ENCODE peak calls at places on chromosomes 11 and 22, in nine cellular contexts. J is GM12865, X is AG04449, G is stomach, U is lung, Z is A549, F is right lobe of liver, E is AG09309, N is brain microvascular endothelial cell. T is an unnamed sample.

GRCh38 chr11:72778535-72779494 is 15.0 kb downstream of the STARD10 start:
- DNase-seq in X (no peak), G (peak; percentile 73), J (no peak), F (peak; percentile 92), U (no peak), E (no peak), Z (no peak), N (no peak), T (no peak)

GRCh38 chr11:44804449-44805151 is 77.8 kb downstream of the TSPAN18 start:
- DNase-seq in F (no peak), N (no peak), J (no peak), E (no peak), U (no peak), Z (no peak), G (no peak), X (no peak), T (no peak)

GRCh38 chr11:91850533-91851305 is 373.9 kb upstream of the FAT3 start:
- DNase-seq in G (no peak), F (no peak), X (no peak), J (no peak), Z (no peak), E (no peak), U (no peak), N (no peak), T (no peak)

GRCh38 chr11:11444027-11444799 is 91.2 kb upstream of the CSNK2A3 start:
- DNase-seq in E (no peak), Z (no peak), G (no peak), J (no peak), X (no peak), N (peak; percentile 35), U (no peak), F (no peak), T (no peak)

GRCh38 chr11:106708348-106708747 is 309.9 kb downstream of the GUCY1A2 start:
- DNase-seq in F (no peak), E (no peak), N (no peak), J (no peak), X (no peak), U (no peak), G (no peak), Z (no peak), T (no peak)

GRCh38 chr11:26976389-26976788 is 17.5 kb upstream of the FIBIN start:
- DNase-seq in N (peak; percentile 80), F (no peak), J (no peak), E (peak; percentile 55), G (no peak), U (no peak), Z (no peak), X (no peak), T (no peak)

GRCh38 chr11:70048279-70049024 is 29.7 kb upstream of the ANO1 start:
- DNase-seq in Z (peak; percentile 10), U (no peak), E (no peak), G (no peak), J (no peak), N (no peak), X (no peak), F (no peak), T (no peak)

GRCh38 chr11:83349371-83349770 is 63.2 kb upstream of the CCDC90B start:
- DNase-seq in U (no peak), Z (no peak), G (no peak), J (no peak), F (no peak), X (no peak), N (no peak), E (no peak), T (no peak)

GRCh38 chr11:91296628-91297027 is 928.0 kb upstream of the FAT3 start:
- DNase-seq in N (no peak), G (no peak), X (no peak), F (no peak), E (no peak), J (no peak), U (no peak), Z (no peak), T (no peak)

GRCh38 chr11:27904358-27905055 is 203.4 kb downstream of the KIF18A start:
- DNase-seq in X (no peak), U (no peak), G (no peak), F (no peak), Z (peak; percentile 9), N (peak; percentile 75), E (peak; percentile 34), J (no peak), T (no peak)

GRCh38 chr11:45921561-45922424 is 663 bp upstream of the LARGE2 start:
- DNase-seq in G (peak; percentile 89), J (no peak), Z (no peak), N (no peak), E (no peak), F (peak; percentile 75), X (no peak), U (peak; percentile 83), T (no peak)

GRCh38 chr11:19848219-19848618 is 135.6 kb downstream of the NAV2 start:
- DNase-seq in E (no peak), N (no peak), X (no peak), G (no peak), F (no peak), U (no peak), J (no peak), Z (no peak), T (no peak)

GRCh38 chr11:114219559-114220349 is 76.4 kb upstream of the NNMT start:
- DNase-seq in F (no peak), U (peak; percentile 31), X (no peak), N (peak; percentile 34), J (no peak), Z (no peak), G (no peak), E (no peak), T (peak; percentile 53)

GRCh38 chr22:43240614-43241013 is 53.7 kb upstream of the TTLL12 start:
- DNase-seq in X (no peak), E (no peak), J (no peak), F (no peak), G (no peak), N (no peak), Z (no peak), U (no peak), T (no peak)

GRCh38 chr11:61923166-61924015 is 6.0 kb upstream of the RAB3IL1 start:
- DNase-seq in U (no peak), Z (no peak), G (peak; percentile 64), X (no peak), N (peak; percentile 52), E (no peak), F (no peak), J (no peak), T (no peak)

GRCh38 chr22:27456696-27457503 is 344.7 kb downstream of the MN1 start:
- DNase-seq in Z (peak; percentile 57), N (peak; percentile 93), E (no peak), X (peak; percentile 67), J (no peak), F (no peak), G (no peak), U (no peak), T (peak; percentile 67)

GRCh38 chr11:14012836-14013235 is 50.3 kb downstream of the SPON1 start:
- DNase-seq in N (no peak), X (no peak), Z (no peak), U (no peak), G (no peak), E (no peak), J (no peak), F (no peak), T (no peak)

GRCh38 chr11:14001597-14001996 is 39.1 kb downstream of the SPON1 start:
- DNase-seq in N (no peak), J (no peak), F (no peak), E (no peak), X (no peak), Z (no peak), G (no peak), U (no peak), T (no peak)

DNA sequence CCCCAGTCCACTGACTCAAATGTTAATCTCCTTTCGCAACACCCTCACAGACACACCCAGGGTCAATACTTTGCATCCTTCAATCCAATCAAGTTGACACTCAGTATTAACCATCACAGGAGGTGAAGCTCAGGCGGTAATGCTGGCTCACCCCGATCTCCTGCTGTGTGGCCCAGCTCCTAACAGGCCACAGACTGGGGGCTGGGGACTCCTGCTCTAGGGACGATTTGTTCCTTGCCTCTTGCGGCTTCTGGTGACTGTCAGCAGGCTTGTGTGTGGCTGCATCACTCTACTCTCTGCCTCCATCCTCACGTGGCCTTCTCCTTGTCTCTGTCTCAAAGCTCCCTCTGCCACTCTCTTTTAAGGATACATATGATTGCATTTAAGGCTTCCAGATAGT is 45.0 kb downstream of the SPON1 start:
- DNase-seq in E (no peak), U (no peak), X (no peak), G (no peak), Z (no peak), F (no peak), J (no peak), N (no peak), T (no peak)
- H3K4me3 ChIP-seq in E (no peak overlapping the region), U (no peak overlapping the region), X (no peak overlapping the region), G (no peak overlapping the region), Z (no peak overlapping the region), F (no peak overlapping the region), J (no peak overlapping the region), N (no peak overlapping the region), T (no peak overlapping the region)

GRCh38 chr22:32901925-32902324 is 100.4 kb downstream of the TIMP3 start:
- DNase-seq in G (no peak), Z (no peak), U (no peak), N (no peak), E (no peak), F (no peak), X (no peak), J (no peak), T (no peak)
- TF ChIP-seq CTCF in G (no peak), Z (no peak), U (no peak), N (no peak), E (no peak), F (no peak), X (no peak), J (no peak), T (peak; percentile 17)

GRCh38 chr11:9574556-9574805 is 1.0 kb downstream of the WEE1 start:
- DNase-seq in N (no peak), Z (peak; percentile 28), X (no peak), U (no peak), E (no peak), F (peak; percentile 52), J (peak; percentile 37), G (peak; percentile 34), T (no peak)

GRCh38 chr11:9574806-9575530 is 1.5 kb downstream of the WEE1 start:
- DNase-seq in Z (peak; percentile 84), N (peak; percentile 83), G (peak; percentile 44), J (peak; percentile 43), U (peak; percentile 37), E (peak; percentile 67), X (no peak), F (peak; percentile 78), T (peak; percentile 58)

GRCh38 chr11:9577032-9577431 is 3.6 kb downstream of the WEE1 start:
- DNase-seq in N (peak; percentile 52), G (no peak), F (no peak), J (no peak), X (no peak), U (no peak), E (no peak), Z (no peak), T (no peak)

GRCh38 chr11:9573775-9574555 is 495 bp downstream of the WEE1 start:
- DNase-seq in Z (no peak), N (no peak), J (peak; percentile 56), F (peak; percentile 48), E (no peak), X (no peak), G (peak; percentile 31), U (peak; percentile 38), T (no peak)

GRCh38 chr11:9575531-9576240 is 2.2 kb downstream of the WEE1 start:
- DNase-seq in U (no peak), E (no peak), J (no peak), X (no peak), F (no peak), N (no peak), G (no peak), Z (no peak), T (no peak)
- H3K4me3 ChIP-seq in U (no peak overlapping the region), E (peak overlapping the region; percentile 71), J (peak overlapping the region; percentile 97), X (peak overlapping the region; percentile 81), F (peak overlapping the region; percentile 70), N (peak overlapping the region; percentile 88), G (peak overlapping the region; percentile 74), Z (peak overlapping the region; percentile 89), T (peak overlapping the region; percentile 98)

GRCh38 chr22:49959782-49960158 is 802 bp upstream of the PIM3 start:
- DNase-seq in U (no peak), N (no peak), F (peak; percentile 81), J (peak; percentile 42), G (peak; percentile 66), Z (peak; percentile 39), E (no peak), X (no peak), T (no peak)
- TF ChIP-seq CTCF in U (no peak), N (no peak), F (no peak), J (no peak), G (no peak), Z (no peak), E (no peak), X (no peak), T (no peak)